ENCODE peak calls at places on chromosome 1, in six cellular contexts. X, D, V, S, W and A are unnamed samples.

GRCh38 chr1:230753586-230754251 is 6.5 kb downstream of the CAPN9 start:
- DNase-seq in W (no peak), S (no peak), X (peak; percentile 36), D (peak; percentile 51), V (peak; percentile 40), A (no peak)

GRCh38 chr1:40435471-40435870 is 14.8 kb upstream of the ZFP69B start:
- DNase-seq in D (no peak), W (no peak), S (no peak), X (no peak), V (no peak), A (no peak)

GRCh38 chr1:230303069-230303468 is 123.1 kb downstream of the PGBD5 start:
- DNase-seq in X (no peak), V (no peak), W (no peak), S (no peak), D (no peak), A (no peak)

GRCh38 chr1:52365091-52365745 is 787 bp downstream of the CC2D1B start:
- DNase-seq in W (peak; percentile 10), V (no peak), X (peak; percentile 58), S (no peak), D (peak; percentile 59), A (peak; percentile 18)

GRCh38 chr1:153697873-153698647 is 19.6 kb downstream of the NPR1 start:
- DNase-seq in V (no peak), S (no peak), W (no peak), D (peak; percentile 25), X (peak; percentile 16), A (peak; percentile 67)

GRCh38 chr1:172719694-172720138 is 60.8 kb downstream of the FASLG start:
- DNase-seq in X (no peak), S (no peak), D (no peak), V (no peak), W (no peak), A (no peak)

GRCh38 chr1:109274533-109275476 is 8.1 kb downstream of the PSRC1 start:
- DNase-seq in W (no peak), X (peak; percentile 83), S (no peak), V (no peak), D (peak; percentile 92), A (no peak)

GRCh38 chr1:245831518-245831917 is 675.6 kb downstream of the SMYD3 start:
- DNase-seq in X (no peak), S (no peak), W (no peak), V (no peak), D (no peak), A (no peak)

GRCh38 chr1:43622471-43622870 is 27.5 kb upstream of the KDM4A start:
- DNase-seq in W (no peak), X (no peak), D (no peak), S (no peak), V (no peak), A (no peak)

GRCh38 chr1:26109229-26110164 is 2.1 kb upstream of the PDIK1L start:
- DNase-seq in V (no peak), D (no peak), S (no peak), X (no peak), W (no peak), A (no peak)
- H3K4me3 ChIP-seq in V (no peak overlapping the region), D (no peak overlapping the region), S (no peak overlapping the region), X (no peak overlapping the region), W (no peak overlapping the region), A (no peak overlapping the region)

GRCh38 chr1:204124639-204125038 is 27.2 kb downstream of the ETNK2 start:
- DNase-seq in S (no peak), D (no peak), W (no peak), V (no peak), X (no peak), A (no peak)
- H3K36me3 ChIP-seq in S (peaks cover 75% of the 10 kb centered on the region), D (peaks cover 14% of the 10 kb centered on the region), W (no peaks in the 10 kb centered on the region), V (no peaks in the 10 kb centered on the region), X (peaks cover 39% of the 10 kb centered on the region), A (peaks cover 28% of the 10 kb centered on the region)

GRCh38 chr1:248824701-248825100 is 1.0 kb downstream of the SH3BP5L start:
- DNase-seq in V (no peak), X (peak; percentile 11), W (no peak), S (no peak), D (no peak), A (no peak)
- H3K4me3 ChIP-seq in V (peak overlapping the region; percentile 88), X (peak overlapping the region; percentile 60), W (peak overlapping the region; percentile 98), S (peak overlapping the region; percentile 78), D (no peak overlapping the region), A (peak overlapping the region; percentile 88)

GRCh38 chr1:226637147-226637935 is 88.8 kb downstream of the STUM start:
- DNase-seq in W (no peak), S (no peak), D (no peak), X (no peak), V (no peak), A (no peak)
- H3K36me3 ChIP-seq in W (peaks cover 50% of the 10 kb centered on the region), S (peaks cover 89% of the 10 kb centered on the region), D (no peaks in the 10 kb centered on the region), X (peaks cover 14% of the 10 kb centered on the region), V (peaks cover 76% of the 10 kb centered on the region), A (peaks cover 10% of the 10 kb centered on the region)